ENCODE peak calls at places on chromosome 3, in six cellular contexts. O is NCI-H345; Q is MG63; A is GM12865; U is psoas muscle; H is activated CD8-positive, alpha-beta memory T cell treated with anti-CD3 and anti-CD28 coated beads for 1 hour. D is an unnamed sample.

GRCh38 chr3:113485161-113485609 is 29.8 kb downstream of the SPICE1 start:
- DNase-seq in O (no peak), Q (no peak), A (no peak), U (no peak), H (peak), D (no peak)

GRCh38 chr3:127761101-127761802 is 61.1 kb downstream of the MGLL start:
- DNase-seq in O (no peak), Q (no peak), A (peak), U (peak), H (no peak), D (no peak)

GRCh38 chr3:141769171-141769894 is 6.1 kb downstream of the GRK7 start:
- DNase-seq in O (no peak), Q (no peak), A (no peak), U (no peak), H (no peak), D (no peak)

GRCh38 chr3:100880845-100881244 is 112.4 kb downstream of the ABI3BP start:
- DNase-seq in O (no peak), Q (no peak), A (no peak), U (no peak), H (no peak), D (no peak)

GRCh38 chr3:169667380-169667671 is 3.8 kb upstream of the MECOM start:
- DNase-seq in O (no peak), Q (no peak), A (no peak), U (no peak), H (no peak), D (no peak)

GRCh38 chr3:100254168-100254777 is 6.5 kb upstream of the TBC1D23 start:
- DNase-seq in O (peak), Q (peak), A (peak), U (no peak), H (no peak), D (peak)

GRCh38 chr3:169387751-169388696 is 275.5 kb downstream of the MECOM start:
- DNase-seq in O (no peak), Q (peak), A (peak), U (peak), H (no peak), D (peak)

GRCh38 chr3:196169836-196170240 is 41.4 kb downstream of the ZDHHC19 start:
- DNase-seq in O (no peak), Q (no peak), A (no peak), U (peak), H (no peak), D (no peak)

GRCh38 chr3:196144383-196145105 is 62.7 kb upstream of the TFRC start:
- DNase-seq in O (no peak), Q (peak), A (no peak), U (no peak), H (no peak), D (no peak)

GRCh38 chr3:186352369-186352768 is 9.7 kb downstream of the DGKG start:
- DNase-seq in O (no peak), Q (no peak), A (no peak), U (no peak), H (no peak), D (no peak)

GRCh38 chr3:13525827-13526625 is 22.9 kb upstream of the FBLN2 start:
- DNase-seq in O (no peak), Q (no peak), A (no peak), U (peak), H (no peak), D (peak)

D was measured in gastrocnemius medialis.